ENCODE peak calls at places on chromosome 3, in seven cellular contexts. A is GM12865, R is stomach, C is fibroblast of lung, I is heart left ventricle, G is transverse colon, J is tibial artery. L is an unnamed sample.

GRCh38 chr3:38738630-38739395 is 77.2 kb downstream of the SCN10A start:
- DNase-seq in A (peak; percentile 41), R (no peak), C (peak; percentile 3), I (no peak), G (peak; percentile 28), J (no peak), L (peak; percentile 48)

GRCh38 chr3:101868534-101869464 is 19.5 kb downstream of the NFKBIZ start:
- DNase-seq in A (no peak), R (peak; percentile 67), C (peak; percentile 91), I (peak; percentile 31), G (peak; percentile 72), J (no peak), L (peak; percentile 94)

GRCh38 chr3:129622418-129622872 is 16.0 kb upstream of the PLXND1 start:
- DNase-seq in A (no peak), R (no peak), C (no peak), I (peak; percentile 53), G (no peak), J (peak; percentile 62), L (no peak)

GRCh38 chr3:8301977-8302589 is 199.5 kb upstream of the LMCD1 start:
- DNase-seq in A (peak; percentile 49), R (no peak), C (peak; percentile 46), I (no peak), G (no peak), J (no peak), L (peak; percentile 75)

GRCh38 chr3:105885261-105885660 is 16.4 kb upstream of the CBLB start:
- DNase-seq in A (no peak), R (no peak), C (no peak), I (no peak), G (no peak), J (no peak), L (no peak)

GRCh38 chr3:192850501-192850981 is 67.1 kb downstream of the MB21D2 start:
- DNase-seq in A (peak; percentile 88), R (peak; percentile 45), C (peak; percentile 89), I (no peak), G (peak; percentile 70), J (no peak), L (no peak)

GRCh38 chr3:94961423-94962100 is 898.7 kb downstream of the NSUN3 start:
- DNase-seq in A (no peak), R (no peak), C (no peak), I (no peak), G (no peak), J (no peak), L (no peak)

GRCh38 chr3:64152100-64152499 is 73.2 kb downstream of the PRICKLE2 start:
- DNase-seq in A (no peak), R (no peak), C (peak; percentile 87), I (no peak), G (peak; percentile 36), J (peak; percentile 76), L (peak; percentile 83)

GRCh38 chr3:3636815-3637214 is 162.4 kb upstream of the LRRN1 start:
- DNase-seq in A (no peak), R (no peak), C (peak; percentile 33), I (no peak), G (no peak), J (no peak), L (no peak)

GRCh38 chr3:21704796-21705195 is 46.2 kb downstream of the ZNF385D start:
- DNase-seq in A (no peak), R (no peak), C (peak; percentile 37), I (no peak), G (no peak), J (no peak), L (peak; percentile 8)

GRCh38 chr3:183213941-183214612 is 39.0 kb upstream of the B3GNT5 start:
- DNase-seq in A (no peak), R (no peak), C (no peak), I (no peak), G (no peak), J (no peak), L (no peak)

GRCh38 chr3:183218826-183219225 is 34.2 kb upstream of the B3GNT5 start:
- DNase-seq in A (no peak), R (no peak), C (no peak), I (no peak), G (no peak), J (no peak), L (no peak)

GRCh38 chr3:183213415-183213814 is 39.6 kb upstream of the B3GNT5 start:
- DNase-seq in A (no peak), R (no peak), C (no peak), I (no peak), G (no peak), J (no peak), L (no peak)

GRCh38 chr3:183217548-183218321 is 35.3 kb upstream of the B3GNT5 start:
- DNase-seq in A (no peak), R (no peak), C (no peak), I (no peak), G (no peak), J (no peak), L (no peak)

GRCh38 chr3:183215591-183216202 is 37.4 kb upstream of the B3GNT5 start:
- DNase-seq in A (no peak), R (no peak), C (no peak), I (no peak), G (no peak), J (no peak), L (no peak)
- H3K4me3 ChIP-seq in A (no peak overlapping the region), R (no peak overlapping the region), C (no peak overlapping the region), I (no peak overlapping the region), G (no peak overlapping the region), J (no peak overlapping the region), L (no peak overlapping the region)

DNA sequence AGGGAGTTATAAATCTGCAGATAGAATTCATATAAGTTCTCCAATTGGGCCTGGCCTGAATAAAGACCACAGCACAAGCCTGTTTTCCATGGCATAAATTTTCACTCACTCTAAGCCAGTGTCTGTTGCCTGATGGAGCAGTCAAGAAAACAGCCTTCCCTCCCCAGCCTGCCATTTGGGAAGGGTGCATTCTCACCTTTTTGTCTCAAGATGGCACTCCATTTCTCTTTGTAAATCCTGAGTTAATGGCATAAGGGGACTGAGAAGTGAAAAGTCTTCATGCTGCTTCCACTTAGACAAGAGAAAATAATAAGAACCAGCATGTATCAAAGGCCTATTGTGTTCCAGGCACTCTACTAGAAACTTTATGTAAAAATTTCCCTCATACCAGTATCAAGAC is 115.6 kb upstream of the MANF start:
- DNase-seq in A (no peak), R (no peak), C (peak; percentile 8), I (no peak), G (no peak), J (no peak), L (peak; percentile 51)
- TF ChIP-seq CTCF in A (no peak), R (no peak), C (peak; percentile 36), I (no peak), G (no peak), J (no peak), L (peak; percentile 49)

DNA sequence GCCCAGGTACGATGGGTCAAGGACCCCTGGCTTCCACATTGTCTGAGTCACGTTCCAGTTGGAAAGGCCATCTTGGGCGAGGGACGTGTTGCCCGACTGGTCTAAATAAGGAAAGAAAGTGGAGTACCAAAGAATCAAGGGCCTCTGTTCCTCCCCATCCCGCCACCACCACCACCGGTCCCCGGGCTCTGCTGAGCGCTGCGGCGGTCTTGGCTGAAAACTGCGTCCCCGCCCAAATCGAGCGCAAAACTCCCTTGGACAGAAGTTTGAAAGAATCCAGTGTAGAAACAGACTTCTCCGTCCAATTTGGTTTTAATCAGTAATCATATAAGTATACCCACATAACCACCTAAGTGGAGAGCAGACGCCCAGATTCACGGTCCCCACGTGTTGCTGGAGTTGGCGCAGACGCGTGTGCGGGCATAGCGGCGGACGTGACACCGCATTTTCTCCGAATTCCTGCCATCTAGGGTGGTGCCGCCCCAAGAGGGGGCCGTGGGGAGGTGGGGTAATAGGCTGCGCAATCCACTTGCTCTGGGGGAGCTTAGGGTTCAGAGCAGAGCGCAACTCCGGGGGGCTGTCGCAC is 243.8 kb upstream of the TOPAZ1 start:
- DNase-seq in A (peak; percentile 45), R (no peak), C (no peak), I (no peak), G (no peak), J (no peak), L (no peak)
- H3K4me3 ChIP-seq in A (peak overlapping the region; percentile 69), R (peak overlapping the region; percentile 49), C (peak overlapping the region; percentile 82), I (no peak overlapping the region), G (peak overlapping the region; percentile 32), J (peak overlapping the region; percentile 45), L (peak overlapping the region; percentile 95)

DNA sequence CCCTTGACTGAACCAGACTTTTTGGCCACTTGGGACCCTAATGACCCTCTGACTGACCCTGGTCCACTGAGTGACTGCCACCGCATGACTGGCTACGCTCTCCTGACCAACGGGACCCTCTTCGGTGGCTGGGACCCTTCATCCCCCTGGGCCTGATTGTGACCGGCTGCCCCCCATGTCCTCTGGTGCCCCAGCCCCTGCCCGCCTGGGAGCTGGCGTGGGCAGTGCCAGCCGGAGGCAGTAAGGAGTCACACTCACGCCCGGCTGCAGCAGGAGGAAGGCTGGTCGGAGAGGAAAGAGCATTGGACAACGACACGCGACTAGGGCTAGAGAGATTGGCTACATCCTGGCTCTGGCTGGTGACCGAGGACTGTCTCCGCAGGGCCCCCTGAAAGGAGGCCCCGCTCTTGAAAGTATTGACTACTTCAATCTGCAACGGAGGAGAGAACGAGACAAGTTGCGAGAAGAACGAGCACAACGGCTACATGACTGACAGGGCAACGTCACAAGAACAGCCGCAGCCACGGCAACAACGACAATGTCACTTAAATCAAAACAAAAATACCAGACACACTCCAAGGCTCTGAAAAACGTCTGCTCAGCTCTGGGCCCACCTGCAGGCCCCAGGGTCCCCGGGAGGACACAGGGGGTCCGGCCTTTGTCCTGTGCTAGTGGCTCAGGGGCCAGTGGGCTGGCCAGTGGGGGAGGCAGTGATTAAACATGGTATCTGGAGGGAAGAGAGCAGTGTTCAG is 15.1 kb upstream of the SEC13 start:
- DNase-seq in A (no peak), R (no peak), C (no peak), I (no peak), G (no peak), J (no peak), L (no peak)
- TF ChIP-seq CTCF in A (no peak), R (no peak), C (no peak), I (no peak), G (no peak), J (no peak), L (no peak)

GRCh38 chr3:123700791-123701712 is 116.2 kb upstream of the HACD2 start:
- DNase-seq in A (no peak), R (no peak), C (no peak), I (no peak), G (peak; percentile 57), J (peak; percentile 93), L (no peak)
- H3K4me3 ChIP-seq in A (no peak overlapping the region), R (peak overlapping the region; percentile 51), C (peak overlapping the region; percentile 64), I (peak overlapping the region; percentile 42), G (peak overlapping the region; percentile 45), J (peak overlapping the region; percentile 85), L (no peak overlapping the region)

DNA sequence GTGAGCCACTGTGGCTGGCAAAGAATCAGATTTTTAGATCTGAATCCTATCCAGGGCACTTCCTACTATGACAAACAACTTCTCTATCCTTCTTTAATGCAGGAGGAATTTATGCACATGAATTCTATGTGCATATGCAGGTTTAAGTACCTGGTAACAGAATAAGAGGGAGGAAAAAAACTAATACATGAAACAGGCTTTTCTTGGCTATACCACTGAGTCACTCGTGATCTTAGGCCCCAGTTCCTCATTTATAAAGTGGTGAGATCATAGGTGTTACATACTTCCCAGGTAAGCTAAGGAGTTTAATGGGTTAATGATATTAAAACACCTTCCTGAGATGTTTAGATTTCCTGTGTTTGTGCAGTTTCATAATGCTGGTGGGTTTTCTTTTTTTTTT is 108.2 kb downstream of the TP63 start:
- DNase-seq in A (no peak), R (no peak), C (no peak), I (no peak), G (no peak), J (no peak), L (no peak)
- TF ChIP-seq CTCF in A (no peak), R (no peak), C (no peak), I (no peak), G (no peak), J (no peak), L (no peak)

GRCh38 chr3:56917337-56917697 is 115.6 kb upstream of the ARHGEF3 start:
- DNase-seq in A (no peak), R (no peak), C (no peak), I (no peak), G (no peak), J (no peak), L (no peak)
- H3K4me3 ChIP-seq in A (no peak overlapping the region), R (no peak overlapping the region), C (no peak overlapping the region), I (no peak overlapping the region), G (no peak overlapping the region), J (no peak overlapping the region), L (no peak overlapping the region)

L was measured in fibroblast of the aortic adventitia.